ENCODE peak calls at places on chromosomes 7 and 10, in eight cellular contexts. L is astrocyte, D is MM.1S, N is fibroblast of lung, W is HCT116, I is PC-3, O is GM23338, C is mammary epithelial cell. X is an unnamed sample. For H3K79me2 and H3K36me3, the result is how much of the 10 kb centered on the place peaks cover.

GRCh38 chr7:116834815-116835533 is 27.4 kb upstream of the CAPZA2 start:
- DNase-seq in L (peak), D (no peak), N (peak), W (no peak), I (peak), O (no peak), C (peak), X (peak)

GRCh38 chr7:46764100-46764941 is 817.6 kb downstream of the TNS3 start:
- DNase-seq in L (peak), D (no peak), N (peak), W (peak), I (peak), O (no peak), C (peak), X (peak)

GRCh38 chr10:3635248-3635647 is 149.8 kb downstream of the KLF6 start:
- DNase-seq in L (no peak), D (no peak), N (no peak), W (no peak), I (no peak), O (no peak), C (no peak), X (no peak)

GRCh38 chr10:47279276-47279675 is 20.7 kb upstream of the GDF10 start:
- DNase-seq in L (no peak), D (no peak), N (no peak), W (no peak), I (no peak), O (no peak), C (no peak), X (no peak)

GRCh38 chr7:84100866-84101265 is 93.7 kb downstream of the SEMA3A start:
- DNase-seq in L (no peak), D (no peak), N (peak), W (peak), I (peak), O (peak), C (peak), X (peak)

GRCh38 chr7:100598425-100598824 is 3.7 kb upstream of the PCOLCE start:
- DNase-seq in L (no peak), D (no peak), N (peak), W (no peak), I (no peak), O (no peak), C (no peak), X (peak)

GRCh38 chr10:131943021-131943814 is 38.5 kb downstream of the BNIP3 start:
- DNase-seq in L (no peak), D (no peak), N (no peak), W (no peak), I (peak), O (peak), C (no peak), X (peak)

GRCh38 chr7:36906956-36907355 is 182.7 kb upstream of the AOAH start:
- DNase-seq in L (no peak), D (no peak), N (no peak), W (no peak), I (no peak), O (no peak), C (no peak), X (no peak)

GRCh38 chr7:75989084-75989725 is 5.2 kb downstream of the TMEM120A start:
- DNase-seq in L (no peak), D (no peak), N (no peak), W (no peak), I (no peak), O (peak), C (no peak), X (no peak)

GRCh38 chr7:100472854-100473499 is 6.0 kb downstream of the TSC22D4 start:
- DNase-seq in L (peak), D (no peak), N (peak), W (no peak), I (no peak), O (no peak), C (peak), X (peak)

GRCh38 chr7:124840435-124840834 is 74.8 kb upstream of the GPR37 start:
- DNase-seq in L (no peak), D (no peak), N (no peak), W (no peak), I (peak), O (peak), C (no peak), X (no peak)

GRCh38 chr7:29968683-29969457 is 20.7 kb downstream of the SCRN1 start:
- DNase-seq in L (peak), D (no peak), N (peak), W (no peak), I (peak), O (no peak), C (peak), X (no peak)

GRCh38 chr10:103632247-103632642 is 138.7 kb downstream of the NEURL1 start:
- DNase-seq in L (no peak), D (no peak), N (no peak), W (no peak), I (no peak), O (no peak), C (no peak), X (peak)

GRCh38 chr7:102080371-102081243 is 206.1 kb upstream of the SH2B2 start:
- DNase-seq in L (no peak), D (no peak), N (no peak), W (no peak), I (peak), O (no peak), C (no peak), X (no peak)

GRCh38 chr10:48449501-48450232 is 143.2 kb downstream of the MAPK8 start:
- DNase-seq in L (no peak), D (no peak), N (no peak), W (no peak), I (no peak), O (no peak), C (no peak), X (no peak)

GRCh38 chr10:3995302-3996210 is 210.5 kb upstream of the KLF6 start:
- DNase-seq in L (peak), D (no peak), N (peak), W (no peak), I (peak), O (no peak), C (peak), X (peak)

GRCh38 chr10:101617102-101617823 is 29.1 kb downstream of the DPCD start:
- DNase-seq in L (no peak), D (no peak), N (no peak), W (no peak), I (no peak), O (peak), C (no peak), X (no peak)

DNA sequence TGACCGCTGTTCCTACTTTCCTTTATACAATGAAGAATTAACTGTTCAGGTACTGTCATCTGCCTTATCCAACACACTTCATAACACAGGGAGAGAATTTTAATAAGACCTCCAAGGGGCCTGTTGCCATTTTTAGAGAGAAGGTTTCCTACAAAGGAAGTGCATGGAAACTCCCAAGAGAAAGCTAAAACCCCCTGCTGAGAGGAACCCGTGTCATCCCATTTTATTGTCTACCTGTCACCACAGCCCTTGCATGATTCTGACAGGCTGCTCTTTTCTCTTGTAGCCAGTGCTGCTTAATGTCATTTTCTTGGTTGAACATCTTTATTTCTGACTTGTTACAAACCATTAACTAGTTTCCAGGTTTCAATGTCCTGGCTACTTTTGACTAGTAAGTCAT is 98.4 kb downstream of the SNX10 start:
- DNase-seq in L (no peak), D (no peak), N (no peak), W (no peak), I (no peak), O (peak), C (no peak), X (no peak)
- H3K79me2 ChIP-seq in L (under half), D (under half), N (under half), W (under half), I (under half), O (under half), C (under half), X (under half)

DNA sequence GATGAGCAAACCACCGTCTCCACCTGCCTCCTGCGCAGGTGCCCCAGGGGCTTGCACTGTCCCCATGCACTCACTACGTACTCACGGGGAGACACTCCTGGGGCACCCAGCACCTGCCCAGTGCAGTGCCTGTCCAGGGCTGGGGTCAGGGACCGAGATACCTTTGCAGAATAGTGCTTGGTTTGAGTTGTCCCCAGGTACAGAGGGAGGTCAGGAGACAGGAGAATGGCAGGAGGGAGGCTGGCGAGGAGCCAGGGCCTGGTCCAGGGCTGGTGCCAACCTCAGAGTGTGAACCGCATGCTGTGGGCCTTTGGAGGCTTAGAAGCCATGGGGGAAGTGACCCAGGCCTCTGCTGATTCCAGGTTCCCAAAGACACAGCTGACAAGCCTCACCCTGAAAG is 110.1 kb upstream of the GPR26 start:
- DNase-seq in L (no peak), D (no peak), N (no peak), W (no peak), I (no peak), O (no peak), C (no peak), X (no peak)
- H3K36me3 ChIP-seq in L (under half), D (under half), N (under half), W (under half), I (under half), O (under half), C (under half), X (under half)

GRCh38 chr10:70619271-70620019 is 16.9 kb upstream of the PRF1 start:
- DNase-seq in L (peak), D (no peak), N (peak), W (peak), I (peak), O (peak), C (peak), X (peak)
- H3K79me2 ChIP-seq in L (under half), D (under half), N (under half), W (under half), I (under half), O (under half), C (under half), X (under half)

GRCh38 chr7:151711435-151711872 is 165.5 kb downstream of the PRKAG2 start:
- DNase-seq in L (no peak), D (no peak), N (no peak), W (no peak), I (no peak), O (no peak), C (no peak), X (no peak)
- H3K36me3 ChIP-seq in L (under half), D (under half), N (under half), W (under half), I (under half), O (under half), C (under half), X (under half)

GRCh38 chr10:598415-599170 is 90.9 kb downstream of the DIP2C start:
- DNase-seq in L (peak), D (no peak), N (peak), W (no peak), I (no peak), O (peak), C (no peak), X (peak)
- H3K79me2 ChIP-seq in L (half or more), D (under half), N (under half), W (under half), I (under half), O (under half), C (under half), X (half or more)

GRCh38 chr10:63197304-63198092 is 64.4 kb downstream of the NRBF2 start:
- DNase-seq in L (peak), D (no peak), N (peak), W (no peak), I (no peak), O (no peak), C (no peak), X (peak)
- H3K36me3 ChIP-seq in L (under half), D (under half), N (under half), W (under half), I (half or more), O (half or more), C (under half), X (half or more)

DNA sequence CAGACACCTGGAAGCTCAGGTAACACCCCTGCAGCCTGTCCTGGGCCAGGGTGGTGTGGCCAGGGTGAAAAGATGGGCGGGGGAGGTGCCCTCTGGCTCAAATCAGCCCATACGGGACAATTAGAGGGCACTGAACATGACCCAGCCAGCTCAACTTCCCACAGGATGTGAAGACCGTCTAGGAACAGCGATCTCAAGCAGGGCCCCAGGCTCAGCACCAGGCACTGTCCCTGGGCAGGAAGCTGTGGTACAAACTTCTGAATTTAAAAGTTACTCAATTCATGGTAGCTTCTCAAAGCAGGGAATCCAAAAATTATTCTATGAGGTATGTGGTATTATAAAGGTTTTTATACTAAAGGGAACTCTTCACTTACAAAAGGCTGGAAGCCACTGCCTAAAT is 5.1 kb upstream of the GRB10 start:
- DNase-seq in L (no peak), D (no peak), N (no peak), W (no peak), I (no peak), O (no peak), C (no peak), X (no peak)
- H3K79me2 ChIP-seq in L (half or more), D (under half), N (half or more), W (under half), I (half or more), O (half or more), C (under half), X (half or more)

X was measured in GM23248.